ENCODE peak calls at places on chromosomes 13 and 19, in seven cellular contexts. U is chondrocyte; V is neuronal stem cell; Z is GM10248; H is HuH-7; X is activated naive CD8-positive, alpha-beta T cell treated with anti-CD3 and anti-CD28 coated beads, Interleukin-2, amount 50 U/mL, for 24 hours; S is naive thymus-derived CD8-positive, alpha-beta T cell. G is an unnamed sample.

GRCh38 chr19:39151209-39151608 is 25.6 kb downstream of the PAK4 start:
- DNase-seq in V (no peak), H (no peak), U (no peak), X (no peak), Z (no peak), S (no peak), G (no peak)

GRCh38 chr19:6071103-6071485 is 39.2 kb downstream of the RFX2 start:
- DNase-seq in Z (no peak), S (no peak), V (no peak), X (no peak), H (no peak), U (peak), G (peak)

GRCh38 chr13:50549221-50549942 is 294.1 kb downstream of the DLEU7 start:
- DNase-seq in Z (no peak), V (no peak), H (no peak), S (no peak), X (no peak), U (no peak), G (no peak)

GRCh38 chr13:30869491-30869890 is 36.6 kb upstream of the MEDAG start:
- DNase-seq in Z (no peak), X (no peak), S (no peak), H (no peak), V (no peak), U (no peak), G (no peak)

GRCh38 chr19:30479657-30480056 is 107.5 kb downstream of the ZNF536 start:
- DNase-seq in U (no peak), V (no peak), S (no peak), H (no peak), Z (no peak), X (no peak), G (no peak)

GRCh38 chr19:46841458-46842083 is 9.1 kb downstream of the AP2S1 start:
- DNase-seq in X (no peak), Z (no peak), U (no peak), H (no peak), V (no peak), S (no peak), G (peak)

GRCh38 chr19:19554074-19555023 is 16.3 kb downstream of the CILP2 start:
- DNase-seq in U (peak), V (no peak), S (peak), H (peak), Z (peak), X (peak), G (peak)

GRCh38 chr19:5643060-5643459 is 20.2 kb downstream of the SAFB start:
- DNase-seq in Z (no peak), U (no peak), X (no peak), V (no peak), S (no peak), H (no peak), G (no peak)

GRCh38 chr19:52941941-52942370 is 18.7 kb upstream of the ZNF888 start:
- DNase-seq in H (no peak), U (no peak), Z (peak), S (no peak), X (peak), V (no peak), G (peak)

GRCh38 chr13:48142437-48142836 is 47.5 kb upstream of the MED4 start:
- DNase-seq in Z (peak), S (no peak), H (peak), V (no peak), X (no peak), U (no peak), G (no peak)

GRCh38 chr19:58364127-58364526 is 1.6 kb upstream of the ZNF497 start:
- DNase-seq in V (no peak), X (no peak), H (no peak), S (no peak), Z (no peak), U (no peak), G (no peak)

GRCh38 chr13:99258946-99259345 is 767 bp upstream of the GPR18 start:
- DNase-seq in Z (peak), U (no peak), V (no peak), S (peak), X (no peak), H (no peak), G (no peak)

GRCh38 chr13:83503424-83503823 is 378.9 kb downstream of the SLITRK1 start:
- DNase-seq in U (no peak), X (no peak), H (no peak), V (no peak), S (no peak), Z (no peak), G (no peak)

GRCh38 chr13:21297452-21297851 is 121.0 kb downstream of the MRPL57 start:
- DNase-seq in V (peak), S (no peak), Z (no peak), H (peak), X (no peak), U (no peak), G (no peak)

GRCh38 chr19:7360393-7360984 is 11.8 kb downstream of the ARHGEF18 start:
- DNase-seq in V (no peak), S (no peak), H (no peak), Z (no peak), U (peak), X (no peak), G (no peak)

GRCh38 chr19:42132030-42132628 is at the start of gene POU2F2:
- DNase-seq in U (no peak), X (peak), V (no peak), Z (peak), H (no peak), S (peak), G (peak)

GRCh38 chr19:44955500-44956439 is 590 bp downstream of the CLPTM1 start:
- DNase-seq in V (no peak), U (no peak), S (no peak), H (no peak), Z (no peak), X (no peak), G (peak)

GRCh38 chr19:2199215-2199614 is 35.5 kb downstream of the DOT1L start:
- DNase-seq in V (peak), H (peak), S (no peak), X (no peak), Z (no peak), U (no peak), G (no peak)

GRCh38 chr19:3537101-3537437 is 1.9 kb upstream of the TEKTIP1 start:
- DNase-seq in V (no peak), U (no peak), S (no peak), X (no peak), Z (no peak), H (no peak), G (peak)

GRCh38 chr19:45645631-45646344 is 6.6 kb upstream of the EML2 start:
- DNase-seq in Z (peak), U (no peak), X (peak), H (no peak), V (no peak), S (peak), G (peak)

GRCh38 chr13:64993514-64994164 is 2236.5 kb downstream of the PCDH9 start:
- DNase-seq in H (no peak), Z (no peak), X (no peak), V (no peak), S (no peak), U (no peak), G (no peak)

GRCh38 chr13:20534038-20534608 is 8.5 kb upstream of the CRYL1 start:
- DNase-seq in Z (no peak), U (no peak), H (no peak), V (no peak), X (no peak), S (no peak), G (no peak)

GRCh38 chr13:60482012-60482411 is 85.0 kb downstream of the TDRD3 start:
- DNase-seq in Z (no peak), U (no peak), S (no peak), X (no peak), H (no peak), V (no peak), G (no peak)

GRCh38 chr19:14536926-14537692 is 7.7 kb downstream of the TECR start:
- DNase-seq in Z (peak), V (peak), S (peak), U (no peak), H (no peak), X (peak), G (peak)

GRCh38 chr19:16273005-16273404 is 51.6 kb upstream of the KLF2 start:
- DNase-seq in V (no peak), U (no peak), Z (no peak), S (no peak), H (no peak), X (no peak), G (no peak)

GRCh38 chr19:2625434-2625833 is 77.1 kb downstream of the GNG7 start:
- DNase-seq in V (no peak), H (no peak), S (no peak), U (no peak), Z (no peak), X (no peak), G (peak)

GRCh38 chr13:26888632-26889031 is 128.0 kb upstream of the GPR12 start:
- DNase-seq in S (no peak), U (no peak), H (no peak), Z (no peak), V (no peak), X (no peak), G (no peak)

GRCh38 chr13:27970382-27971235 is 1.5 kb upstream of the CDX2 start:
- DNase-seq in S (no peak), U (no peak), X (no peak), H (no peak), Z (no peak), V (no peak), G (no peak)

GRCh38 chr13:74062933-74063332 is 71.3 kb downstream of the KLF12 start:
- DNase-seq in S (no peak), U (no peak), X (peak), V (no peak), Z (peak), H (no peak), G (peak)

GRCh38 chr19:35787227-35787799 is 11.9 kb downstream of the ARHGAP33 start:
- DNase-seq in S (no peak), V (no peak), H (no peak), U (no peak), Z (no peak), X (no peak), G (no peak)

GRCh38 chr13:32883501-32883900 is 132.7 kb upstream of the KL start:
- DNase-seq in U (no peak), H (no peak), S (no peak), V (no peak), X (no peak), Z (no peak), G (peak)

GRCh38 chr13:99018418-99019180 is 40.7 kb upstream of the DOCK9 start:
- DNase-seq in V (no peak), H (no peak), X (no peak), U (no peak), S (no peak), Z (no peak), G (no peak)

GRCh38 chr13:60267498-60268202 is 103.9 kb upstream of the DIAPH3 start:
- DNase-seq in H (peak), Z (no peak), X (peak), V (no peak), U (no peak), S (peak), G (peak)

GRCh38 chr19:927044-927706 is 1.3 kb downstream of the ARID3A start:
- DNase-seq in X (no peak), Z (no peak), H (peak), U (no peak), S (no peak), V (no peak), G (peak)

GRCh38 chr19:57829316-57829715 is 783 bp upstream of the ZNF587B start:
- DNase-seq in V (no peak), U (no peak), Z (no peak), H (no peak), S (no peak), X (no peak), G (no peak)

GRCh38 chr13:20475927-20476691 is 49.5 kb downstream of the CRYL1 start:
- DNase-seq in S (peak), V (no peak), Z (peak), X (peak), U (no peak), H (peak), G (no peak)